ENCODE peak calls at places on chromosomes 6 and 20, in ten cellular contexts. T is upper lobe of right lung; M is left colon; C is stimulated activated CD8-positive, alpha-beta memory T cell treated with anti-CD3 and anti-CD28 coated beads, Interleukin-12 subunit alpha, Interleukin-12 subunit beta, amount 100 ng/mL, for 4 hours; L is T-helper 17 cell; Y is AG08396; Z is heart left ventricle; H is NCI-H1092 treated with DMSO at 0.1 percent for 48 hours; Q is fibroblast of gingiva; D is HEK293T. F is an unnamed sample.
A peak's percentile ranks its signal among the peaks of the same experiment; 100 is the strongest.

GRCh38 chr20:13261460-13262301 is 40.6 kb downstream of the ISM1 start:
- DNase-seq in L (peak; percentile 27), D (peak; percentile 71), C (peak; percentile 21), H (peak; percentile 60), Y (peak; percentile 58), M (peak; percentile 59), Q (peak; percentile 47), Z (peak; percentile 37), T (no peak), F (peak; percentile 28)

GRCh38 chr6:161137839-161138544 is 135.9 kb downstream of the AGPAT4 start:
- DNase-seq in D (no peak), Z (no peak), H (no peak), Y (no peak), C (no peak), T (no peak), Q (no peak), L (no peak), M (no peak), F (no peak)

GRCh38 chr6:154319231-154319858 is 37.3 kb downstream of the IPCEF1 start:
- DNase-seq in Z (no peak), M (no peak), H (peak; percentile 2), L (no peak), C (no peak), Q (peak; percentile 82), Y (peak; percentile 25), T (no peak), D (no peak), F (no peak)

GRCh38 chr6:147207351-147207750 is 3.1 kb downstream of the STXBP5 start:
- DNase-seq in C (no peak), L (no peak), M (no peak), Q (peak; percentile 44), D (no peak), H (no peak), Z (no peak), Y (no peak), T (no peak), F (no peak)

GRCh38 chr6:8435845-8436168 is 462 bp upstream of the SLC35B3 start:
- DNase-seq in H (no peak), M (no peak), L (no peak), T (no peak), Q (no peak), Z (no peak), Y (no peak), D (no peak), C (no peak), F (no peak)

GRCh38 chr6:33843696-33844121 is 39.9 kb upstream of the MLN start:
- DNase-seq in T (no peak), Q (no peak), Y (no peak), D (no peak), Z (no peak), M (no peak), H (no peak), L (no peak), C (no peak), F (no peak)

GRCh38 chr6:42988486-42989020 is 4.2 kb downstream of the PPP2R5D start:
- DNase-seq in C (no peak), L (no peak), M (no peak), T (no peak), D (no peak), Q (peak; percentile 52), Z (no peak), H (no peak), Y (peak; percentile 30), F (no peak)

GRCh38 chr20:51054233-51054632 is 31.3 kb upstream of the KCNG1 start:
- DNase-seq in M (no peak), C (no peak), Q (no peak), H (no peak), L (no peak), Y (no peak), T (no peak), D (no peak), Z (no peak), F (no peak)

GRCh38 chr20:62953839-62954703 is 1.6 kb downstream of the SLC17A9 start:
- DNase-seq in M (peak; percentile 82), L (peak; percentile 51), Y (peak; percentile 88), C (peak; percentile 35), H (peak; percentile 77), D (no peak), T (peak; percentile 89), Q (peak; percentile 83), Z (peak; percentile 81), F (peak; percentile 82)

GRCh38 chr6:97978855-97979271 is 695.8 kb upstream of the MMS22L start:
- DNase-seq in Q (no peak), L (no peak), H (no peak), D (peak; percentile 35), C (no peak), T (no peak), Y (no peak), M (no peak), Z (no peak), F (no peak)

GRCh38 chr20:25580711-25581110 is 4.6 kb downstream of the NINL start:
- DNase-seq in L (no peak), Q (peak; percentile 38), D (no peak), M (no peak), C (no peak), H (no peak), Y (peak; percentile 44), Z (no peak), T (peak; percentile 69), F (no peak)

GRCh38 chr6:158374020-158374419 is 61.8 kb downstream of the TULP4 start:
- DNase-seq in C (no peak), M (no peak), T (no peak), L (no peak), Z (no peak), D (no peak), H (no peak), Q (no peak), Y (no peak), F (no peak)

GRCh38 chr6:169145991-169146501 is 107.6 kb downstream of the THBS2 start:
- DNase-seq in Z (no peak), L (no peak), Q (peak; percentile 80), D (no peak), C (no peak), T (no peak), Y (no peak), H (no peak), M (no peak), F (no peak)

GRCh38 chr6:26064619-26065257 is 22.5 kb upstream of the HFE start:
- DNase-seq in Q (peak; percentile 38), C (no peak), D (peak; percentile 49), Y (no peak), M (peak; percentile 24), Z (no peak), T (no peak), H (peak; percentile 4), L (no peak), F (peak; percentile 75)

GRCh38 chr6:33417127-33417902 is 592 bp downstream of the CUTA start:
- DNase-seq in Y (peak; percentile 82), D (no peak), H (peak; percentile 43), L (no peak), M (peak; percentile 45), C (no peak), T (no peak), Z (no peak), Q (peak; percentile 64), F (no peak)

GRCh38 chr6:160042788-160043301 is 74.0 kb downstream of the IGF2R start:
- DNase-seq in D (no peak), L (no peak), H (no peak), Q (peak; percentile 72), M (no peak), Z (no peak), Y (no peak), T (no peak), C (no peak), F (no peak)

F was measured in T-helper 2 cell.